ENCODE peak calls at places on chromosome 2, in seven cellular contexts. One of them, this sample, is unnamed.

GRCh38 chr2:24438106-24438505 is 52.9 kb upstream of the NCOA1 start:
- DNase-seq in K562: no peak
- DNase-seq in HepG2: no peak
- DNase-seq in GM12878: no peak
- DNase-seq in H1: no peak
- DNase-seq in SK-N-SH: no peak
- DNase-seq in GM12892: no peak
- DNase-seq in this sample: no peak

GRCh38 chr2:128315122-128315828 is 3.4 kb downstream of the HS6ST1 start:
- DNase-seq in K562: no peak
- DNase-seq in HepG2: no peak
- DNase-seq in GM12878: no peak
- DNase-seq in H1: no peak
- DNase-seq in SK-N-SH: peak; percentile 16
- DNase-seq in GM12892: peak; percentile 7
- DNase-seq in this sample: no peak

GRCh38 chr2:21010813-21011439 is 32.9 kb downstream of the APOB start:
- DNase-seq in K562: no peak
- DNase-seq in HepG2: no peak
- DNase-seq in GM12878: no peak
- DNase-seq in H1: no peak
- DNase-seq in SK-N-SH: no peak
- DNase-seq in GM12892: no peak
- DNase-seq in this sample: no peak

GRCh38 chr2:107669335-107669734 is 157.4 kb upstream of the RGPD4 start:
- DNase-seq in K562: peak; percentile 5
- DNase-seq in HepG2: no peak
- DNase-seq in GM12878: no peak
- DNase-seq in H1: no peak
- DNase-seq in SK-N-SH: peak; percentile 30
- DNase-seq in GM12892: no peak
- DNase-seq in this sample: no peak

GRCh38 chr2:127421871-127422618 is 3.8 kb downstream of the PROC start:
- DNase-seq in K562: no peak
- DNase-seq in HepG2: no peak
- DNase-seq in GM12878: no peak
- DNase-seq in H1: peak; percentile 61
- DNase-seq in SK-N-SH: no peak
- DNase-seq in GM12892: no peak
- DNase-seq in this sample: no peak

GRCh38 chr2:10712186-10712809 is 9.1 kb upstream of the ATP6V1C2 start:
- DNase-seq in K562: peak; percentile 21
- DNase-seq in HepG2: no peak
- DNase-seq in GM12878: no peak
- DNase-seq in H1: peak; percentile 47
- DNase-seq in SK-N-SH: no peak
- DNase-seq in GM12892: no peak
- DNase-seq in this sample: no peak

GRCh38 chr2:210606001-210606400 is 49.6 kb downstream of the CPS1 start:
- DNase-seq in K562: no peak
- DNase-seq in HepG2: no peak
- DNase-seq in GM12878: no peak
- DNase-seq in H1: no peak
- DNase-seq in SK-N-SH: no peak
- DNase-seq in GM12892: no peak
- DNase-seq in this sample: no peak

GRCh38 chr2:11142330-11142729 is 12.9 kb upstream of the SLC66A3 start:
- DNase-seq in K562: no peak
- DNase-seq in HepG2: no peak
- DNase-seq in GM12878: no peak
- DNase-seq in H1: no peak
- DNase-seq in SK-N-SH: no peak
- DNase-seq in GM12892: no peak
- DNase-seq in this sample: no peak

GRCh38 chr2:47214990-47215389 is 59.9 kb upstream of the STPG4 start:
- DNase-seq in K562: no peak
- DNase-seq in HepG2: no peak
- DNase-seq in GM12878: no peak
- DNase-seq in H1: no peak
- DNase-seq in SK-N-SH: no peak
- DNase-seq in GM12892: no peak
- DNase-seq in this sample: no peak

GRCh38 chr2:141736466-141736865 is 394.4 kb downstream of the LRP1B start:
- DNase-seq in K562: no peak
- DNase-seq in HepG2: no peak
- DNase-seq in GM12878: no peak
- DNase-seq in H1: no peak
- DNase-seq in SK-N-SH: no peak
- DNase-seq in GM12892: no peak
- DNase-seq in this sample: no peak

GRCh38 chr2:176176233-176176632 is 12.2 kb upstream of the HOXD1 start:
- DNase-seq in K562: no peak
- DNase-seq in HepG2: no peak
- DNase-seq in GM12878: no peak
- DNase-seq in H1: no peak
- DNase-seq in SK-N-SH: no peak
- DNase-seq in GM12892: no peak
- DNase-seq in this sample: no peak

GRCh38 chr2:40287201-40287600 is 164.7 kb downstream of the SLC8A1 start:
- DNase-seq in K562: no peak
- DNase-seq in HepG2: no peak
- DNase-seq in GM12878: no peak
- DNase-seq in H1: no peak
- DNase-seq in SK-N-SH: no peak
- DNase-seq in GM12892: no peak
- DNase-seq in this sample: no peak
- TF ChIP-seq POLR2AphosphoS5 in K562: no peak
- TF ChIP-seq POLR2AphosphoS5 in HepG2: no peak
- TF ChIP-seq POLR2AphosphoS5 in GM12878: no peak
- TF ChIP-seq POLR2AphosphoS5 in H1: no peak
- TF ChIP-seq POLR2AphosphoS5 in SK-N-SH: no peak
- TF ChIP-seq POLR2AphosphoS5 in GM12892: no peak
- TF ChIP-seq POLR2AphosphoS5 in this sample: no peak

GRCh38 chr2:241613018-241613780 is 23.8 kb downstream of the THAP4 start:
- DNase-seq in K562: no peak
- DNase-seq in HepG2: no peak
- DNase-seq in GM12878: no peak
- DNase-seq in H1: no peak
- DNase-seq in SK-N-SH: no peak
- DNase-seq in GM12892: no peak
- DNase-seq in this sample: no peak
- TF ChIP-seq TAF1 in K562: no peak
- TF ChIP-seq TAF1 in HepG2: no peak
- TF ChIP-seq TAF1 in GM12878: no peak
- TF ChIP-seq TAF1 in H1: no peak
- TF ChIP-seq TAF1 in SK-N-SH: no peak
- TF ChIP-seq TAF1 in GM12892: no peak
- TF ChIP-seq TAF1 in this sample: no peak

GRCh38 chr2:49858113-49858490 is 703.8 kb upstream of the FSHR start:
- DNase-seq in K562: no peak
- DNase-seq in HepG2: no peak
- DNase-seq in GM12878: no peak
- DNase-seq in H1: no peak
- DNase-seq in SK-N-SH: no peak
- DNase-seq in GM12892: no peak
- DNase-seq in this sample: no peak

GRCh38 chr2:49861821-49862220 is 707.5 kb upstream of the FSHR start:
- DNase-seq in K562: no peak
- DNase-seq in HepG2: no peak
- DNase-seq in GM12878: no peak
- DNase-seq in H1: no peak
- DNase-seq in SK-N-SH: no peak
- DNase-seq in GM12892: no peak
- DNase-seq in this sample: no peak

GRCh38 chr2:49860170-49860569 is 705.9 kb upstream of the FSHR start:
- DNase-seq in K562: no peak
- DNase-seq in HepG2: no peak
- DNase-seq in GM12878: no peak
- DNase-seq in H1: no peak
- DNase-seq in SK-N-SH: no peak
- DNase-seq in GM12892: no peak
- DNase-seq in this sample: no peak

GRCh38 chr2:49858657-49859056 is 704.3 kb upstream of the FSHR start:
- DNase-seq in K562: no peak
- DNase-seq in HepG2: no peak
- DNase-seq in GM12878: no peak
- DNase-seq in H1: no peak
- DNase-seq in SK-N-SH: peak; percentile 51
- DNase-seq in GM12892: no peak
- DNase-seq in this sample: no peak

GRCh38 chr2:49860834-49861233 is 706.5 kb upstream of the FSHR start:
- DNase-seq in K562: no peak
- DNase-seq in HepG2: no peak
- DNase-seq in GM12878: no peak
- DNase-seq in H1: no peak
- DNase-seq in SK-N-SH: no peak
- DNase-seq in GM12892: no peak
- DNase-seq in this sample: no peak
- TF ChIP-seq POLR2AphosphoS5 in K562: no peak
- TF ChIP-seq POLR2AphosphoS5 in HepG2: no peak
- TF ChIP-seq POLR2AphosphoS5 in GM12878: no peak
- TF ChIP-seq POLR2AphosphoS5 in H1: no peak
- TF ChIP-seq POLR2AphosphoS5 in SK-N-SH: no peak
- TF ChIP-seq POLR2AphosphoS5 in GM12892: no peak
- TF ChIP-seq POLR2AphosphoS5 in this sample: no peak

GRCh38 chr2:237027712-237028029 is 58.0 kb upstream of the COPS8 start:
- DNase-seq in K562: no peak
- DNase-seq in HepG2: no peak
- DNase-seq in GM12878: no peak
- DNase-seq in H1: no peak
- DNase-seq in SK-N-SH: no peak
- DNase-seq in GM12892: no peak
- DNase-seq in this sample: no peak

GRCh38 chr2:237025090-237025865 is 60.4 kb upstream of the COPS8 start:
- DNase-seq in K562: no peak
- DNase-seq in HepG2: peak; percentile 80
- DNase-seq in GM12878: no peak
- DNase-seq in H1: no peak
- DNase-seq in SK-N-SH: no peak
- DNase-seq in GM12892: no peak
- DNase-seq in this sample: no peak

GRCh38 chr2:237030382-237030781 is 55.3 kb upstream of the COPS8 start:
- DNase-seq in K562: no peak
- DNase-seq in HepG2: no peak
- DNase-seq in GM12878: no peak
- DNase-seq in H1: no peak
- DNase-seq in SK-N-SH: no peak
- DNase-seq in GM12892: no peak
- DNase-seq in this sample: no peak

GRCh38 chr2:237024255-237024654 is 61.4 kb upstream of the COPS8 start:
- DNase-seq in K562: no peak
- DNase-seq in HepG2: no peak
- DNase-seq in GM12878: no peak
- DNase-seq in H1: no peak
- DNase-seq in SK-N-SH: no peak
- DNase-seq in GM12892: no peak
- DNase-seq in this sample: no peak

DNA sequence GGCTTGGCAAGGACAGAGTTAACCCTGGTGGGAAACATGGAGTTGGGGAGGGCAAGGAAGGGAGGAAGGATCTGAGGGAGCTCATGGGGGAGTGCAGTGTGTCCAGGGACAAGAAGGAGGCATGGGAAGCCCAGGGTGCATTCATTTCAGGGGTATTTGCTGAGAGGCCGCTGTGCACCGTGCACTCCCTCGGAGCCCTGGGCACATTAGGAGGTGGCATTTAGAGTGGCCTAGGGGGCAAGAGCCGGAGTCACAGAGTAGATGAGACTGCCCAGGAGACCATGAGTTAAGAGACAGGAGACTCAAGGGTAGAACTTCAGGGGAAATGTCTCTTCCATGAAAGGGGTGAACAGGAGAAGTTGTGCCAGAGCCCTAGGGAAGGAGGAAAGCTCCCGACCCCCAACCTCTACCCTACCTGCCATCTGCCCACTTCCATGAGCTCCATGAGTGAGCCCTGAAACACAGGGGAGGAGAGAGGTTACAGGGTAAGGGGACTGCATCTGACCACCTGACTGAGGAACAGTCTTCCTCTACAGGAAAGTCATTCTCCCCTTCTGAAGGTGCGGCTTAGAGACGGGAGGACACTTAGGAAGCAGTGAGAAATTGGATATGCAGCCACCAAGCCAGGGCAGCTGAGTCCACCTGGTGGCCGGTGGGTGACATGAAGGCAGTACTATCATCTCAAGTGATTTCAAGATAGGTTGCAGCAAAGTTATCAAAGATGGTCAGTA is 58.5 kb upstream of the COPS8 start:
- DNase-seq in K562: peak; percentile 20
- DNase-seq in HepG2: peak; percentile 45
- DNase-seq in GM12878: no peak
- DNase-seq in H1: peak; percentile 74
- DNase-seq in SK-N-SH: peak; percentile 60
- DNase-seq in GM12892: no peak
- DNase-seq in this sample: peak; percentile 18
- TF ChIP-seq TAF1 in K562: no peak
- TF ChIP-seq TAF1 in HepG2: no peak
- TF ChIP-seq TAF1 in GM12878: no peak
- TF ChIP-seq TAF1 in H1: no peak
- TF ChIP-seq TAF1 in SK-N-SH: no peak
- TF ChIP-seq TAF1 in GM12892: no peak
- TF ChIP-seq TAF1 in this sample: no peak

GRCh38 chr2:205022751-205023150 is 477.5 kb downstream of the PARD3B start:
- DNase-seq in K562: no peak
- DNase-seq in HepG2: no peak
- DNase-seq in GM12878: no peak
- DNase-seq in H1: no peak
- DNase-seq in SK-N-SH: no peak
- DNase-seq in GM12892: no peak
- DNase-seq in this sample: no peak

GRCh38 chr2:205025580-205026240 is 480.4 kb downstream of the PARD3B start:
- DNase-seq in K562: no peak
- DNase-seq in HepG2: peak; percentile 24
- DNase-seq in GM12878: no peak
- DNase-seq in H1: no peak
- DNase-seq in SK-N-SH: no peak
- DNase-seq in GM12892: no peak
- DNase-seq in this sample: no peak

GRCh38 chr2:205030695-205031094 is 485.4 kb downstream of the PARD3B start:
- DNase-seq in K562: no peak
- DNase-seq in HepG2: peak; percentile 64
- DNase-seq in GM12878: no peak
- DNase-seq in H1: no peak
- DNase-seq in SK-N-SH: no peak
- DNase-seq in GM12892: no peak
- DNase-seq in this sample: no peak

GRCh38 chr2:205020673-205021072 is 475.4 kb downstream of the PARD3B start:
- DNase-seq in K562: no peak
- DNase-seq in HepG2: peak; percentile 13
- DNase-seq in GM12878: no peak
- DNase-seq in H1: no peak
- DNase-seq in SK-N-SH: no peak
- DNase-seq in GM12892: no peak
- DNase-seq in this sample: no peak

GRCh38 chr2:205024822-205025518 is 479.7 kb downstream of the PARD3B start:
- DNase-seq in K562: peak; percentile 67
- DNase-seq in HepG2: peak; percentile 29
- DNase-seq in GM12878: no peak
- DNase-seq in H1: no peak
- DNase-seq in SK-N-SH: peak; percentile 16
- DNase-seq in GM12892: no peak
- DNase-seq in this sample: no peak
- TF ChIP-seq POLR2AphosphoS5 in K562: peak; percentile 95
- TF ChIP-seq POLR2AphosphoS5 in HepG2: no peak
- TF ChIP-seq POLR2AphosphoS5 in GM12878: no peak
- TF ChIP-seq POLR2AphosphoS5 in H1: no peak
- TF ChIP-seq POLR2AphosphoS5 in SK-N-SH: peak; percentile 67
- TF ChIP-seq POLR2AphosphoS5 in GM12892: no peak
- TF ChIP-seq POLR2AphosphoS5 in this sample: no peak

This sample was measured in GM12891.